ENCODE peak calls at places on chromosomes 5 and 9, in six cellular contexts. One of them, this sample, is unnamed.

GRCh38 chr5:95861221-95861857 is 38.8 kb upstream of the GLRX start:
- DNase-seq in AG08396: peak
- DNase-seq in Right ventricle myocardium superior: peak
- DNase-seq in HS-5: peak
- DNase-seq in COR-L47: no peak
- DNase-seq in HuH-7: peak
- DNase-seq in this sample: peak

GRCh38 chr9:19230356-19231125 is at the start of gene DENND4C:
- DNase-seq in AG08396: peak
- DNase-seq in Right ventricle myocardium superior: peak
- DNase-seq in HS-5: no peak
- DNase-seq in COR-L47: peak
- DNase-seq in HuH-7: peak
- DNase-seq in this sample: peak

GRCh38 chr5:66828551-66829421 is 232.6 kb downstream of the MAST4 start:
- DNase-seq in AG08396: peak
- DNase-seq in Right ventricle myocardium superior: peak
- DNase-seq in HS-5: no peak
- DNase-seq in COR-L47: peak
- DNase-seq in HuH-7: peak
- DNase-seq in this sample: peak

GRCh38 chr9:112836394-112836793 is 54.3 kb downstream of the SLC46A2 start:
- DNase-seq in AG08396: no peak
- DNase-seq in Right ventricle myocardium superior: no peak
- DNase-seq in HS-5: no peak
- DNase-seq in COR-L47: no peak
- DNase-seq in HuH-7: no peak
- DNase-seq in this sample: no peak

GRCh38 chr5:32708949-32709348 is 2.2 kb upstream of the NPR3 start:
- DNase-seq in AG08396: no peak
- DNase-seq in Right ventricle myocardium superior: no peak
- DNase-seq in HS-5: no peak
- DNase-seq in COR-L47: no peak
- DNase-seq in HuH-7: no peak
- DNase-seq in this sample: no peak

GRCh38 chr5:73692166-73692640 is 66.2 kb downstream of the ARHGEF28 start:
- DNase-seq in AG08396: peak
- DNase-seq in Right ventricle myocardium superior: no peak
- DNase-seq in HS-5: peak
- DNase-seq in COR-L47: no peak
- DNase-seq in HuH-7: no peak
- DNase-seq in this sample: peak

GRCh38 chr5:43646997-43647396 is 44.0 kb downstream of the NNT start:
- DNase-seq in AG08396: no peak
- DNase-seq in Right ventricle myocardium superior: no peak
- DNase-seq in HS-5: no peak
- DNase-seq in COR-L47: no peak
- DNase-seq in HuH-7: no peak
- DNase-seq in this sample: peak

GRCh38 chr5:127556609-127557348 is 39.3 kb downstream of the PRRC1 start:
- DNase-seq in AG08396: no peak
- DNase-seq in Right ventricle myocardium superior: no peak
- DNase-seq in HS-5: no peak
- DNase-seq in COR-L47: no peak
- DNase-seq in HuH-7: no peak
- DNase-seq in this sample: no peak

GRCh38 chr9:115921301-115921700 is 232.3 kb upstream of the PAPPA start:
- DNase-seq in AG08396: peak
- DNase-seq in Right ventricle myocardium superior: no peak
- DNase-seq in HS-5: no peak
- DNase-seq in COR-L47: no peak
- DNase-seq in HuH-7: no peak
- DNase-seq in this sample: peak

GRCh38 chr5:143318270-143318669 is 85.2 kb downstream of the NR3C1 start:
- DNase-seq in AG08396: no peak
- DNase-seq in Right ventricle myocardium superior: no peak
- DNase-seq in HS-5: no peak
- DNase-seq in COR-L47: no peak
- DNase-seq in HuH-7: no peak
- DNase-seq in this sample: peak

GRCh38 chr5:150052326-150053230 is 33.8 kb downstream of the CSF1R start:
- DNase-seq in AG08396: no peak
- DNase-seq in Right ventricle myocardium superior: no peak
- DNase-seq in HS-5: no peak
- DNase-seq in COR-L47: no peak
- DNase-seq in HuH-7: no peak
- DNase-seq in this sample: no peak

GRCh38 chr5:157870837-157871834 is 12.2 kb upstream of the CLINT1 start:
- DNase-seq in AG08396: peak
- DNase-seq in Right ventricle myocardium superior: no peak
- DNase-seq in HS-5: peak
- DNase-seq in COR-L47: peak
- DNase-seq in HuH-7: no peak
- DNase-seq in this sample: peak

GRCh38 chr5:159509002-159509660 is 178.8 kb upstream of the IL12B start:
- DNase-seq in AG08396: no peak
- DNase-seq in Right ventricle myocardium superior: no peak
- DNase-seq in HS-5: no peak
- DNase-seq in COR-L47: no peak
- DNase-seq in HuH-7: no peak
- DNase-seq in this sample: no peak

GRCh38 chr5:181223729-181224389 is 778 bp downstream of the TRIM41 start:
- DNase-seq in AG08396: no peak
- DNase-seq in Right ventricle myocardium superior: peak
- DNase-seq in HS-5: no peak
- DNase-seq in COR-L47: no peak
- DNase-seq in HuH-7: no peak
- DNase-seq in this sample: peak

GRCh38 chr5:170538096-170538465 is 34.3 kb downstream of the KCNIP1 start:
- DNase-seq in AG08396: no peak
- DNase-seq in Right ventricle myocardium superior: no peak
- DNase-seq in HS-5: no peak
- DNase-seq in COR-L47: no peak
- DNase-seq in HuH-7: no peak
- DNase-seq in this sample: no peak

GRCh38 chr9:108182950-108183381 is 672.8 kb downstream of the ACTL7B start:
- DNase-seq in AG08396: peak
- DNase-seq in Right ventricle myocardium superior: no peak
- DNase-seq in HS-5: no peak
- DNase-seq in COR-L47: no peak
- DNase-seq in HuH-7: no peak
- DNase-seq in this sample: peak

GRCh38 chr9:76602191-76602590 is 143.2 kb downstream of the GCNT1 start:
- DNase-seq in AG08396: no peak
- DNase-seq in Right ventricle myocardium superior: no peak
- DNase-seq in HS-5: no peak
- DNase-seq in COR-L47: peak
- DNase-seq in HuH-7: no peak
- DNase-seq in this sample: no peak

GRCh38 chr5:159444441-159445082 is 114.3 kb upstream of the IL12B start:
- DNase-seq in AG08396: peak
- DNase-seq in Right ventricle myocardium superior: no peak
- DNase-seq in HS-5: no peak
- DNase-seq in COR-L47: no peak
- DNase-seq in HuH-7: peak
- DNase-seq in this sample: peak

GRCh38 chr5:93915142-93915553 is 173.7 kb upstream of the POU5F2 start:
- DNase-seq in AG08396: peak
- DNase-seq in Right ventricle myocardium superior: no peak
- DNase-seq in HS-5: no peak
- DNase-seq in COR-L47: peak
- DNase-seq in HuH-7: no peak
- DNase-seq in this sample: peak

GRCh38 chr5:75571547-75571946 is 39.7 kb upstream of the ANKDD1B start:
- DNase-seq in AG08396: no peak
- DNase-seq in Right ventricle myocardium superior: no peak
- DNase-seq in HS-5: no peak
- DNase-seq in COR-L47: no peak
- DNase-seq in HuH-7: no peak
- DNase-seq in this sample: no peak

GRCh38 chr5:138602371-138603000 is 27.3 kb upstream of the HSPA9 start:
- DNase-seq in AG08396: no peak
- DNase-seq in Right ventricle myocardium superior: no peak
- DNase-seq in HS-5: no peak
- DNase-seq in COR-L47: no peak
- DNase-seq in HuH-7: no peak
- DNase-seq in this sample: no peak

GRCh38 chr5:33736510-33736909 is 155.3 kb downstream of the ADAMTS12 start:
- DNase-seq in AG08396: peak
- DNase-seq in Right ventricle myocardium superior: no peak
- DNase-seq in HS-5: peak
- DNase-seq in COR-L47: no peak
- DNase-seq in HuH-7: no peak
- DNase-seq in this sample: peak

GRCh38 chr5:175654807-175655206 is 3.1 kb upstream of the HRH2 start:
- DNase-seq in AG08396: no peak
- DNase-seq in Right ventricle myocardium superior: no peak
- DNase-seq in HS-5: no peak
- DNase-seq in COR-L47: no peak
- DNase-seq in HuH-7: no peak
- DNase-seq in this sample: no peak

GRCh38 chr9:136044971-136045594 is 50.0 kb downstream of the NACC2 start:
- DNase-seq in AG08396: no peak
- DNase-seq in Right ventricle myocardium superior: no peak
- DNase-seq in HS-5: no peak
- DNase-seq in COR-L47: peak
- DNase-seq in HuH-7: no peak
- DNase-seq in this sample: no peak

GRCh38 chr5:143536364-143536763 is 132.9 kb upstream of the NR3C1 start:
- DNase-seq in AG08396: peak
- DNase-seq in Right ventricle myocardium superior: peak
- DNase-seq in HS-5: peak
- DNase-seq in COR-L47: no peak
- DNase-seq in HuH-7: no peak
- DNase-seq in this sample: peak

GRCh38 chr9:129333961-129334743 is 156.1 kb upstream of the IER5L start:
- DNase-seq in AG08396: peak
- DNase-seq in Right ventricle myocardium superior: peak
- DNase-seq in HS-5: peak
- DNase-seq in COR-L47: peak
- DNase-seq in HuH-7: peak
- DNase-seq in this sample: peak

GRCh38 chr5:137431051-137431450 is 68.1 kb downstream of the SPOCK1 start:
- DNase-seq in AG08396: no peak
- DNase-seq in Right ventricle myocardium superior: no peak
- DNase-seq in HS-5: no peak
- DNase-seq in COR-L47: no peak
- DNase-seq in HuH-7: no peak
- DNase-seq in this sample: peak

GRCh38 chr5:119411935-119412623 is 40.2 kb upstream of the HSD17B4 start:
- DNase-seq in AG08396: peak
- DNase-seq in Right ventricle myocardium superior: peak
- DNase-seq in HS-5: peak
- DNase-seq in COR-L47: peak
- DNase-seq in HuH-7: peak
- DNase-seq in this sample: peak